ENCODE peak calls at places on chromosomes 3 and 15, in eight cellular contexts. K is activated CD8-positive, alpha-beta memory T cell treated with anti-CD3 and anti-CD28 coated beads for 48 hours; E is fibroblast of the aortic adventitia; U is HepG2; I is T follicular helper cell; W is spleen; D is caudate nucleus; J is NCI-H524. M is an unnamed sample.

GRCh38 chr3:180974286-180974685 is 15.2 kb downstream of the DNAJC19 start:
- DNase-seq in E (no peak), D (no peak), K (no peak), J (no peak), W (no peak), U (no peak), I (no peak), M (no peak)

GRCh38 chr15:83282859-83283812 is 1.3 kb downstream of the BNC1 start:
- DNase-seq in E (no peak), W (no peak), D (no peak), I (no peak), U (no peak), J (peak), K (no peak), M (peak)

GRCh38 chr15:49741721-49742120 is 120.9 kb downstream of the DTWD1 start:
- DNase-seq in J (peak), U (no peak), I (no peak), K (no peak), D (no peak), E (no peak), W (no peak), M (no peak)

GRCh38 chr3:141651405-141651804 is 86.7 kb upstream of the RNF7 start:
- DNase-seq in I (no peak), W (no peak), K (no peak), U (no peak), E (no peak), J (no peak), D (no peak), M (no peak)

GRCh38 chr3:38835939-38836338 is 19.9 kb upstream of the SCN10A start:
- DNase-seq in U (no peak), E (no peak), J (no peak), K (no peak), I (no peak), W (no peak), D (no peak), M (peak)

GRCh38 chr3:101643861-101644613 is 32.9 kb downstream of the ZBTB11 start:
- DNase-seq in K (no peak), J (no peak), W (no peak), D (no peak), I (no peak), E (peak), U (no peak), M (peak)

GRCh38 chr3:11288786-11289637 is 16.8 kb downstream of the ATG7 start:
- DNase-seq in J (no peak), E (peak), D (no peak), I (no peak), W (no peak), U (peak), K (no peak), M (peak)

GRCh38 chr3:105332961-105333360 is 33.7 kb upstream of the ALCAM start:
- DNase-seq in E (no peak), J (no peak), K (no peak), I (no peak), D (no peak), U (no peak), W (no peak), M (no peak)

GRCh38 chr3:47193871-47194859 is 30.3 kb upstream of the SETD2 start:
- DNase-seq in J (no peak), K (no peak), I (no peak), E (peak), U (no peak), D (no peak), W (no peak), M (peak)

GRCh38 chr3:60294181-60294580 is 957.1 kb downstream of the FHIT start:
- DNase-seq in D (no peak), U (no peak), E (peak), W (no peak), K (no peak), J (peak), I (no peak), M (peak)

GRCh38 chr3:102457644-102458043 is 22.8 kb downstream of the ZPLD1 start:
- DNase-seq in K (no peak), U (no peak), D (no peak), W (no peak), E (no peak), J (no peak), I (no peak), M (no peak)

GRCh38 chr3:170724599-170724998 is 138.7 kb upstream of the SLC7A14 start:
- DNase-seq in E (peak), J (peak), K (no peak), U (no peak), I (no peak), W (no peak), D (no peak), M (peak)

GRCh38 chr3:118782755-118783202 is 251.9 kb downstream of the IGSF11 start:
- DNase-seq in I (no peak), E (no peak), W (no peak), K (no peak), D (no peak), U (no peak), J (no peak), M (no peak)

GRCh38 chr3:69484507-69485393 is 98.9 kb upstream of the FRMD4B start:
- DNase-seq in W (peak), J (no peak), I (no peak), D (no peak), E (no peak), K (no peak), U (no peak), M (no peak)

GRCh38 chr15:47822066-47822465 is 104.8 kb downstream of the SEMA6D start:
- DNase-seq in E (no peak), J (peak), I (no peak), K (no peak), W (no peak), U (no peak), D (no peak), M (no peak)

GRCh38 chr15:92288755-92289154 is 104.9 kb upstream of the ST8SIA2 start:
- DNase-seq in J (no peak), K (no peak), I (no peak), E (no peak), U (no peak), W (no peak), D (no peak), M (no peak)

GRCh38 chr3:124276863-124277515 is 285.1 kb upstream of the ROPN1 start:
- DNase-seq in E (no peak), I (no peak), D (no peak), W (peak), U (no peak), J (no peak), K (no peak), M (no peak)

GRCh38 chr3:10335190-10335738 is 14.4 kb upstream of the SEC13 start:
- DNase-seq in E (no peak), D (no peak), K (no peak), W (no peak), I (no peak), U (no peak), J (no peak), M (no peak)

GRCh38 chr3:126488205-126488604 is 12.5 kb upstream of the ZXDC start:
- DNase-seq in K (no peak), I (no peak), W (peak), D (no peak), J (no peak), E (no peak), U (no peak), M (no peak)

GRCh38 chr15:39919740-39920509 is at the start of gene GPR176:
- DNase-seq in W (peak), K (peak), U (no peak), J (peak), E (peak), I (no peak), D (no peak), M (peak)

GRCh38 chr3:105845488-105845887 is 23.3 kb downstream of the CBLB start:
- DNase-seq in D (no peak), E (no peak), I (no peak), J (no peak), K (no peak), U (peak), W (no peak), M (no peak)

GRCh38 chr3:172307143-172307560 is 141.1 kb downstream of the GHSR start:
- DNase-seq in E (peak), D (no peak), U (no peak), J (no peak), I (no peak), W (no peak), K (no peak), M (peak)

GRCh38 chr15:89371145-89372044 is 36.8 kb upstream of the POLG start:
- DNase-seq in D (no peak), J (no peak), K (no peak), I (no peak), W (no peak), U (no peak), E (no peak), M (peak)

GRCh38 chr3:161913786-161914389 is 417.3 kb downstream of the OTOL1 start:
- DNase-seq in D (no peak), U (peak), K (no peak), W (no peak), I (no peak), J (no peak), E (peak), M (peak)

GRCh38 chr3:12902181-12902999 is 61.0 kb upstream of the RPL32 start:
- DNase-seq in W (peak), J (no peak), E (no peak), I (no peak), U (no peak), D (no peak), K (no peak), M (no peak)

GRCh38 chr15:47897525-47897924 is 180.2 kb downstream of the SEMA6D start:
- DNase-seq in I (no peak), E (no peak), K (no peak), U (no peak), D (no peak), J (no peak), W (no peak), M (no peak)

GRCh38 chr15:67884514-67885225 is 44.8 kb upstream of the RNU6-1 start:
- DNase-seq in U (peak), D (no peak), K (no peak), W (peak), J (peak), E (peak), I (peak), M (peak)

GRCh38 chr3:149480326-149481017 is 6.0 kb downstream of the TM4SF4 start:
- DNase-seq in E (peak), U (peak), D (no peak), K (peak), W (peak), I (no peak), J (peak), M (peak)

GRCh38 chr3:195172285-195172684 is 98.7 kb downstream of the XXYLT1 start:
- DNase-seq in I (no peak), D (no peak), W (no peak), E (no peak), J (no peak), U (no peak), K (no peak), M (no peak)

GRCh38 chr15:66682865-66683264 is 19.2 kb upstream of the SMAD6 start:
- DNase-seq in D (no peak), U (no peak), J (no peak), E (peak), K (no peak), I (no peak), W (no peak), M (no peak)

GRCh38 chr3:49362579-49362978 is 4.4 kb upstream of the GPX1 start:
- DNase-seq in I (no peak), U (no peak), J (no peak), D (no peak), E (no peak), K (no peak), W (peak), M (peak)

GRCh38 chr3:124686028-124686670 is 44.1 kb upstream of the UMPS start:
- DNase-seq in K (no peak), E (no peak), U (no peak), D (no peak), J (no peak), W (no peak), I (no peak), M (no peak)

M was measured in adipocyte.